ENCODE peak calls at places on chromosome 19, in five cellular contexts. T, F, C, B and H are unnamed samples.

GRCh38 chr19:4206818-4207484 is 22.4 kb upstream of the EBI3 start:
- DNase-seq in T (no peak), F (no peak), C (no peak), B (peak), H (no peak)

GRCh38 chr19:42589792-42590191 is 4.9 kb downstream of the CEACAM8 start:
- DNase-seq in T (no peak), F (no peak), C (no peak), B (no peak), H (no peak)

GRCh38 chr19:48006762-48007161 is 12.3 kb downstream of the ELSPBP1 start:
- DNase-seq in T (no peak), F (no peak), C (no peak), B (peak), H (no peak)

GRCh38 chr19:44499559-44499958 is 763 bp downstream of the ZNF180 start:
- DNase-seq in T (no peak), F (no peak), C (peak), B (no peak), H (no peak)

GRCh38 chr19:6233827-6234511 is 45.8 kb downstream of the MLLT1 start:
- DNase-seq in T (no peak), F (no peak), C (no peak), B (no peak), H (no peak)

GRCh38 chr19:33300016-33300981 is 2.0 kb downstream of the CEBPA start:
- DNase-seq in T (no peak), F (no peak), C (no peak), B (no peak), H (no peak)

GRCh38 chr19:2394054-2394668 is 33.2 kb downstream of the TIMM13 start:
- DNase-seq in T (no peak), F (no peak), C (no peak), B (no peak), H (no peak)

GRCh38 chr19:18292460-18292809 is 11.0 kb upstream of the JUND start:
- DNase-seq in T (no peak), F (no peak), C (no peak), B (no peak), H (no peak)

GRCh38 chr19:1449467-1450442 is at the start of gene APC2:
- DNase-seq in T (no peak), F (no peak), C (no peak), B (no peak), H (no peak)

GRCh38 chr19:4088975-4089374 is 22.3 kb upstream of the ZBTB7A start:
- DNase-seq in T (peak), F (no peak), C (no peak), B (no peak), H (no peak)

GRCh38 chr19:14407889-14408640 is 11.1 kb downstream of the DDX39A start:
- DNase-seq in T (no peak), F (no peak), C (no peak), B (no peak), H (no peak)

GRCh38 chr19:11420429-11420893 is 1.3 kb upstream of the RGL3 start:
- DNase-seq in T (no peak), F (no peak), C (no peak), B (peak), H (no peak)

GRCh38 chr19:7670150-7670784 is 1.4 kb downstream of the RETN start:
- DNase-seq in T (no peak), F (no peak), C (no peak), B (no peak), H (no peak)

GRCh38 chr19:14368011-14368513 is 13.2 kb upstream of the ADGRE5 start:
- DNase-seq in T (no peak), F (no peak), C (no peak), B (no peak), H (no peak)

GRCh38 chr19:6213266-6213595 is 66.5 kb downstream of the MLLT1 start:
- DNase-seq in T (no peak), F (no peak), C (no peak), B (no peak), H (no peak)

GRCh38 chr19:33406521-33407139 is 33.1 kb downstream of the CEBPG start:
- DNase-seq in T (peak), F (peak), C (peak), B (peak), H (no peak)

GRCh38 chr19:40633207-40633606 is 32.0 kb downstream of the LTBP4 start:
- DNase-seq in T (no peak), F (no peak), C (no peak), B (peak), H (no peak)

GRCh38 chr19:45768644-45769053 is 403 bp downstream of the SIX5 start:
- DNase-seq in T (no peak), F (no peak), C (no peak), B (peak), H (no peak)

GRCh38 chr19:11252665-11253355 is 9.5 kb downstream of the DOCK6 start:
- DNase-seq in T (no peak), F (no peak), C (no peak), B (no peak), H (no peak)

GRCh38 chr19:36436531-36436930 is 18.1 kb upstream of the ZFP82 start:
- DNase-seq in T (no peak), F (no peak), C (peak), B (peak), H (no peak)

GRCh38 chr19:29417048-29417447 is 108.7 kb upstream of the VSTM2B start:
- DNase-seq in T (no peak), F (no peak), C (no peak), B (no peak), H (no peak)

GRCh38 chr19:57803594-57804325 is 11.0 kb downstream of the ZNF552 start:
- DNase-seq in T (no peak), F (no peak), C (peak), B (peak), H (no peak)

GRCh38 chr19:610801-611505 is 21.3 kb downstream of the HCN2 start:
- DNase-seq in T (no peak), F (no peak), C (no peak), B (peak), H (no peak)